ENCODE peak calls at places on chromosomes 7 and 10, in six cellular contexts. O is HepG2, D is Panc1, M is AG04449, P is GM12878, N is cardiac fibroblast. B is an unnamed sample.

GRCh38 chr10:33952692-33953360 is 618.4 kb upstream of the NRP1 start:
- DNase-seq in O (no peak), D (no peak), M (peak), P (no peak), N (peak), B (peak)

GRCh38 chr7:74026406-74027123 is 1.4 kb upstream of the ELN start:
- DNase-seq in O (peak), D (peak), M (no peak), P (no peak), N (peak), B (peak)

GRCh38 chr10:117461766-117462423 is 80.7 kb upstream of the EMX2 start:
- DNase-seq in O (no peak), D (peak), M (peak), P (no peak), N (peak), B (peak)

GRCh38 chr10:77177589-77177988 is 460.0 kb downstream of the KCNMA1 start:
- DNase-seq in O (no peak), D (no peak), M (no peak), P (no peak), N (no peak), B (no peak)

GRCh38 chr10:32256613-32257437 is 90.1 kb downstream of the EPC1 start:
- DNase-seq in O (peak), D (peak), M (no peak), P (peak), N (peak), B (peak)

GRCh38 chr10:62016477-62017140 is 115.1 kb downstream of the ARID5B start:
- DNase-seq in O (no peak), D (no peak), M (no peak), P (no peak), N (peak), B (peak)

GRCh38 chr7:19700936-19701335 is 7.9 kb downstream of the POLR1F start:
- DNase-seq in O (no peak), D (no peak), M (no peak), P (no peak), N (no peak), B (no peak)

GRCh38 chr7:43766564-43766963 is 8.1 kb downstream of the BLVRA start:
- DNase-seq in O (no peak), D (no peak), M (no peak), P (no peak), N (no peak), B (no peak)

GRCh38 chr7:87220734-87221215 is 1.2 kb upstream of the TMEM243 start:
- DNase-seq in O (no peak), D (no peak), M (no peak), P (no peak), N (peak), B (peak)

GRCh38 chr7:127824682-127825081 is 172.7 kb downstream of the SND1 start:
- DNase-seq in O (peak), D (no peak), M (no peak), P (no peak), N (peak), B (peak)

GRCh38 chr10:73997806-73998622 is at the start of gene VCL:
- DNase-seq in O (peak), D (no peak), M (peak), P (peak), N (peak), B (peak)

GRCh38 chr7:82319674-82320118 is 123.9 kb downstream of the CACNA2D1 start:
- DNase-seq in O (no peak), D (no peak), M (no peak), P (no peak), N (peak), B (peak)

GRCh38 chr10:44297963-44298362 is 86.9 kb downstream of the CXCL12 start:
- DNase-seq in O (no peak), D (no peak), M (no peak), P (no peak), N (no peak), B (no peak)

GRCh38 chr7:42385912-42386311 is 148.9 kb upstream of the GLI3 start:
- DNase-seq in O (no peak), D (no peak), M (no peak), P (no peak), N (no peak), B (no peak)

GRCh38 chr7:103932389-103932788 is 57.1 kb downstream of the RELN start:
- DNase-seq in O (no peak), D (no peak), M (no peak), P (no peak), N (no peak), B (no peak)
- TF ChIP-seq CTCF in O (no peak), D (no peak), M (no peak), P (no peak), N (no peak), B (no peak)

GRCh38 chr10:21895932-21896331 is 107.6 kb downstream of the DNAJC1 start:
- DNase-seq in O (no peak), D (no peak), M (no peak), P (no peak), N (no peak), B (no peak)

GRCh38 chr10:21894648-21895342 is 108.7 kb downstream of the DNAJC1 start:
- DNase-seq in O (no peak), D (no peak), M (no peak), P (no peak), N (no peak), B (no peak)

GRCh38 chr10:21889477-21890275 is 113.9 kb downstream of the DNAJC1 start:
- DNase-seq in O (no peak), D (no peak), M (no peak), P (no peak), N (no peak), B (no peak)

GRCh38 chr10:21888959-21889358 is 114.6 kb downstream of the DNAJC1 start:
- DNase-seq in O (no peak), D (no peak), M (no peak), P (peak), N (no peak), B (no peak)

DNA sequence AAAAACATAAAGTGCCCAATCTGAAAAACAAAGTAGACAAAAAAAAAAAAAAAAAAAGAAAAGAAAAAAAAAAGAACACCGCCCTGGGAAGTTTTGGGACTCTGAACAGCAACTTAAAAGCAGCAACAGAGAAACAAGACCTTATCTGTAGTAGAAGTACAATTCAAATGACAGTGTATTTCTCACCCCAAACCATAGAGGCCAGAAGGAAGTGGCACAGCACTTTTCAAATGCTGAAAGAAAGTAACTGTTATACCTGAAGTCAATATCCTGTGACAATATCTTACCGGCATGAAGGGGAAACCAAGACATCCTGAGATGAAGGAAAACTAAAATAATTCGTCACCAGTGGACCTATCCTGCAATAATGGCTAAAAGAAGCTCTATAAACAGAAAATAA is 112.1 kb downstream of the DNAJC1 start:
- DNase-seq in O (no peak), D (no peak), M (no peak), P (no peak), N (no peak), B (no peak)
- H3K4me3 ChIP-seq in O (no peak), D (no peak), M (no peak), P (no peak), N (no peak), B (no peak)

DNA sequence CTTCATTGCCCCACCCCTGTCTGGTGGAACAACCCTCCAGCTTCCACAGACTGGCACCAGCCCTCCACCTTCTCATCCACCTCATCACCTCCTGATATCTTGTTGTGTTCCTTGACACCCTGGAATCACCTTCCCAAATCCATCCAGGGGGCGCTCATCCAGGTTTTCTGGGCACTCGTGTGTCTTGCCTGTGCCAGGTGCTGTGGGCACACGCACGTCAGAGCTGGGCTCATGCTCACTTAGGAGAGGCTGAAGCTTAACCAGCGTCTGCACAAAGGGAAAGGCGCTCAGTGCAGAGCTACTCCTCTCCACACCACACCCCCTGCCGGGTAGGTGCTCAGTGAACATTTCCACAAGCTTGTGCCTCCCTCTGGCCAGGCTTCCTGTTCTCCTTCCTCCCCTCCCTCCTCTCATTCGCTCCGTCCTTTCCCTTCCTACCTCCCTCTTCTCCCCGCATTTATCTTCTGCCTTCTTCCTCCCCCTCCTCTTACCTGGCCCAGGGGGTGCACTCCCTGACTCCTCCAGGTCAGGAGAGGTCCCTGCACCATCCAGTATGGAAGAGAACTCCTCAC is 4.8 kb downstream of the ADCYAP1R1 start:
- DNase-seq in O (no peak), D (no peak), M (no peak), P (no peak), N (no peak), B (no peak)
- TF ChIP-seq CTCF in O (no peak), D (peak), M (no peak), P (no peak), N (no peak), B (no peak)

GRCh38 chr7:155373359-155374273 is 75.9 kb downstream of the INSIG1 start:
- DNase-seq in O (no peak), D (no peak), M (no peak), P (no peak), N (peak), B (no peak)
- H3K4me3 ChIP-seq in O (no peak), D (peak), M (peak), P (no peak), N (peak), B (peak)

GRCh38 chr10:120581496-120581895 is 124.5 kb downstream of the PLPP4 start:
- DNase-seq in O (no peak), D (no peak), M (no peak), P (no peak), N (no peak), B (no peak)
- TF ChIP-seq CTCF in O (no peak), D (no peak), M (peak), P (no peak), N (no peak), B (no peak)

DNA sequence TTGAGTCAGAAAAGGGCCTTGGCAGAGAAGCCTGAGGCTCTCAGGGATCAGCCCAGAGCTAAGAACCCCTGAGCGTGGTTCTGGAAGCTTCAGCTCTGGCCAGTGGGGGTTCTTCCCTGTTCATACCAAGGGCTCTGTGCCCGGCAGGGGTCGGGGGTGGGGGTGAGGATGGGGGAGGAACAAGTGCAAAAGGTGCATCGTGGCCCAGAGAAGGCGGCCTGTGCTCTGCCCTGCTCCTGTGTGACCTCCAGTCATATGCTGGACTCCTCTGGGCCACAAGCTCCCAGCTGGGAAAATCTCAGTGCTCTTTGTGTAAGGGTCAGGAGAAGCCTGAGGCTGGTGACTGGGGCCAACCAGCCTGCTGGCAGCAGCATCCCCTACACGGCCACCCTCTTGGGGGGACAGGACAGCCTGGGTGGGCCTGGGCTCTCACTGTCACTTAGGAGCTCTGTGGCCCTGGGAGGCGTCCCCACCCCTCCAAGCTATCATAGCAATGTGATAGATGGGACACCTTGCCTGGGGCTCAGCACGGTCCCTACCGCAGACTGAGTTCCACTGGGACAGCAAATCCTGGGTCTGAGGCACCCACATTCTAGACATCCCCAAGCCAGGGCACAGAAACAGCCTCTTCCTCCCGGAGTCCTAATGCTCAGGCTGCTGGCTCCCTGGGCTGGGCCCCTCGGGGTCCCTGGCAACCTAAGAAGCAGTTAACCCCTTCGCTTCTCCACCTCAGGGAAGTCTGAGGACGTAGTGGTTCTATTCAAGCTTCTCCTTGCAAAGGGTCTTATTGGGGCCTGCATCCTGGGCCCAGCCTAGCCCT is 2.5 kb downstream of the MMRN2 start:
- DNase-seq in O (no peak), D (no peak), M (no peak), P (no peak), N (no peak), B (no peak)
- H3K4me3 ChIP-seq in O (no peak), D (no peak), M (no peak), P (no peak), N (no peak), B (no peak)

DNA sequence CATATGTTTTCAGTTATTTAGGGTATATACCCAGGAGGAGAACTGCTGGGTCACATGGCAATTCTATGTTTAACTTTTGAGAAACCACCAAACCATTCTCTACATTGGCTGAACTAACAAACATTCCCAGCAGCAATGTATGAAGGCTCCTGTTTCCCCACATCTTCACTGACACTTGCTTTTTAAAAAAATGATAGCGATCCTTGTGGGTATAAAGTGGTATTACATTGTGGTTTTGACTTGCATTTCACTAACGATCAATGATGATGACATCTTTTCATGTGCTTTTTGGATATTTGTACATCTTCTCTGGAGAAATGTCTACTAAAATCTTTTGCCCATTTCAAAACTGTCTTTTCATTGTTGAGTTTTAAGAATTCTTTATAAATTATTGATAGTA is 51.2 kb upstream of the ANAPC16 start:
- DNase-seq in O (no peak), D (no peak), M (no peak), P (no peak), N (no peak), B (peak)
- TF ChIP-seq CTCF in O (no peak), D (no peak), M (no peak), P (no peak), N (no peak), B (no peak)

DNA sequence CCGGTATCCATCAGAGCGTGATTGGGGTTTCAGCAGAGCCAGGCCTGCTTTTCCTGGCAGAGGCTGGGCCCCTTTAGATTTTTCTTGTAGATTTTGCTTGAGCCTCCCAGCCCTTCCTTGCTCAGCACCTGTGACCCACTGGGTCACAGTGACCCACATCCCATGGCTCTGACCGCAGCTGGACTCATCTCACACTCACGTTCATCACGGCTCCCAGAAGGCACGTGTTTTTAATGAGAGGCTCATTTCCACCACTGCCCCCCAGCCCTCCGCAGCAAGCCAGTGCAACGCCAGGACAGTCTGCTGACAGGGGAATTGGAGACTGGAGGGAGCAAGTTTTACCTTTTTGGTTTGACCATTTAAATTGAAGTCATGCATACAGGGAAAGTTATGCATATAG is 155.7 kb downstream of the CUX1 start:
- DNase-seq in O (no peak), D (no peak), M (no peak), P (no peak), N (no peak), B (no peak)
- H3K4me3 ChIP-seq in O (no peak), D (no peak), M (no peak), P (no peak), N (no peak), B (no peak)

DNA sequence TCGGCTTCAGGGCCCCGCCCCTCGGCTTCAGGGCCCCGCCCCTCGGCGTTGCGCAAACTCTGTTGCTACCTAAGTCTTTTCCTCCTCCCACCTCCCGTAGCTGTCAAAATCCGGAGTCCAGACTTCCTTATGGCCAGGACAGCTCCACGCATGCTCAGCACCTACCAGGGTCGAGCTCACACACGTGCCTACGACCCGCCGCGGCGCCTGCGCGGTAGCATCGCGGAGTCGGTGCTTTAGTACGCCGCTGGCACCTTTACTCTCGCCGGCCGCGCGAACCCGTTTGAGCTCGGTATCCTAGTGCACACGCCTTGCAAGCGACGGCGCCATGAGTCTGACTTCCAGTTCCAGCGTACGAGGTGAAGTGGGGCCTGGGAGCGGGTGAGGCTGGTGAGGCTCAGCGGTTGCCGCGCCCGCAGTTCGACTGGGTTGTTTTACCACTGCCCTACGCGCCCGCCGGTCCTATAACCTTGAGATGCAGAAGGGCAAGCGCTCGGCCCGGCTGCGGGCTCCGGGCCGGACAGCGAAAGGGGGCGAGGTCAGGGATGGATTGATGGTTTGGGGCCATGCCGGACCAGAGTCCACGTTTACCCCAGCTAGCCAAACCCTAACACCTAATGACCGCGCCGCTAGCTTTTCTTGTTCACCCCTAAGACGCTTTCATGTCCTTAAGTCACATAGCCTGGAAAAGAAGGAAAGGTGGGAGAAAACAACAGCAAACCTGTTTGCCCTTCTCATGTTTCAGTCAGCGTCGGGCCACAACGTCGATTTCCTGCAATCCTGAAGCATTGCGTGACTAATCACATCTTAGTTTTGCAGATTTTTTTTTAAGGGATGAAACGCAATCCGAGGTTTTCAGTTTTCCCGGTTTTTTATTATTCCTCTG is at the start of gene CISD1:
- DNase-seq in O (peak), D (peak), M (peak), P (peak), N (peak), B (peak)
- TF ChIP-seq CTCF in O (no peak), D (no peak), M (no peak), P (no peak), N (no peak), B (no peak)

B was measured in AG10803.